ENCODE peak calls at places on chromosomes 4 and X, in six cellular contexts. U, C, Q, J, P and X are unnamed samples.
A peak's percentile ranks its signal among the peaks of the same experiment; 100 is the strongest.

GRCh38 chrX:10259716-10260115 is 102.9 kb downstream of the CLCN4 start:
- DNase-seq in Q (no peak), J (no peak), P (peak; percentile 85), C (peak; percentile 65), U (peak; percentile 74), X (no peak)

GRCh38 chr4:37243061-37243460 is 1.5 kb upstream of the NWD2 start:
- DNase-seq in U (no peak), P (no peak), Q (no peak), C (no peak), J (no peak), X (no peak)

GRCh38 chr4:174763454-174764104 is 65.5 kb downstream of the GLRA3 start:
- DNase-seq in Q (no peak), C (peak; percentile 42), J (no peak), U (no peak), P (no peak), X (no peak)

GRCh38 chrX:102345916-102346315 is 93.9 kb downstream of the NXF2B start:
- DNase-seq in U (no peak), Q (peak; percentile 21), P (peak; percentile 11), C (peak; percentile 11), J (peak; percentile 51), X (no peak)

GRCh38 chrX:47991263-47992092 is 12.3 kb downstream of the ZNF182 start:
- DNase-seq in J (no peak), Q (no peak), U (no peak), P (peak; percentile 66), C (peak; percentile 80), X (no peak)

GRCh38 chr4:142558851-142559250 is 287.2 kb downstream of the INPP4B start:
- DNase-seq in J (no peak), P (peak; percentile 81), Q (no peak), C (peak; percentile 85), U (peak; percentile 42), X (no peak)

GRCh38 chr4:140249351-140249750 is 95.4 kb upstream of the MAML3 start:
- DNase-seq in U (no peak), J (no peak), P (peak; percentile 47), C (no peak), Q (no peak), X (no peak)

GRCh38 chrX:13092455-13092941 is 48.1 kb upstream of the FAM9C start:
- DNase-seq in U (no peak), C (no peak), Q (peak; percentile 31), J (no peak), P (no peak), X (no peak)

GRCh38 chr4:23476514-23477090 is 413.2 kb downstream of the PPARGC1A start:
- DNase-seq in U (no peak), J (no peak), Q (no peak), C (no peak), P (no peak), X (no peak)

GRCh38 chr4:89703831-89704230 is 133.1 kb downstream of the SNCA start:
- DNase-seq in J (no peak), C (no peak), U (no peak), P (no peak), Q (no peak), X (no peak)

GRCh38 chrX:155662297-155662696 is 49.5 kb upstream of the TMLHE start:
- DNase-seq in P (no peak), U (no peak), C (no peak), J (peak; percentile 21), Q (no peak), X (no peak)

GRCh38 chr4:3637326-3638016 is 105.2 kb upstream of the LRPAP1 start:
- DNase-seq in C (no peak), U (peak; percentile 29), P (no peak), J (no peak), Q (no peak), X (no peak)

GRCh38 chr4:5142726-5143125 is 91.4 kb downstream of the STK32B start:
- DNase-seq in C (peak; percentile 36), P (peak; percentile 56), U (peak; percentile 53), J (peak; percentile 24), Q (no peak), X (no peak)

GRCh38 chrX:34813618-34814017 is 129.0 kb upstream of the FAM47B start:
- DNase-seq in C (peak; percentile 62), P (peak; percentile 15), J (no peak), Q (no peak), U (peak; percentile 8), X (no peak)

GRCh38 chr4:88585908-88586307 is 6.4 kb upstream of the HERC3 start:
- DNase-seq in J (no peak), Q (no peak), U (no peak), C (no peak), P (no peak), X (no peak)

GRCh38 chr4:56637154-56637553 is 43.9 kb downstream of the HOPX start:
- DNase-seq in C (no peak), P (no peak), Q (no peak), J (no peak), U (no peak), X (no peak)

GRCh38 chrX:147378767-147379166 is 533.0 kb upstream of the FMR1 start:
- DNase-seq in Q (no peak), J (no peak), C (no peak), U (no peak), P (no peak), X (no peak)

GRCh38 chr4:102717448-102718092 is 43.2 kb downstream of the MANBA start:
- DNase-seq in C (peak; percentile 7), Q (no peak), J (no peak), P (no peak), U (no peak), X (no peak)

GRCh38 chrX:32408389-32408788 is 803.0 kb downstream of the DMD start:
- DNase-seq in U (no peak), P (no peak), J (peak; percentile 27), C (no peak), Q (no peak), X (no peak)

GRCh38 chr4:176788248-176788647 is 4.5 kb downstream of the VEGFC start:
- DNase-seq in P (no peak), J (no peak), U (no peak), C (no peak), Q (no peak), X (no peak)

GRCh38 chr4:173508386-173509002 is 21.5 kb downstream of the HAND2 start:
- DNase-seq in U (peak; percentile 71), Q (no peak), C (no peak), J (no peak), P (no peak), X (peak; percentile 40)

GRCh38 chr4:17667653-17668201 is 53.3 kb downstream of the MED28 start:
- DNase-seq in J (peak; percentile 41), U (no peak), Q (no peak), C (no peak), P (no peak), X (no peak)

GRCh38 chr4:158750379-158750778 is 18.4 kb upstream of the FNIP2 start:
- DNase-seq in J (no peak), C (peak; percentile 95), Q (no peak), P (peak; percentile 95), U (peak; percentile 97), X (no peak)

GRCh38 chr4:147821555-147821954 is 89.7 kb downstream of the ARHGAP10 start:
- DNase-seq in J (no peak), U (no peak), P (no peak), Q (no peak), C (no peak), X (no peak)

GRCh38 chrX:71919436-71919835 is 8.8 kb downstream of the NHSL2 start:
- DNase-seq in U (no peak), C (peak; percentile 62), Q (no peak), P (peak; percentile 70), J (no peak), X (no peak)

GRCh38 chr4:112523008-112523440 is 7.0 kb upstream of the NEUROG2 start:
- DNase-seq in J (peak; percentile 85), Q (no peak), C (peak; percentile 57), U (peak; percentile 87), P (peak; percentile 33), X (no peak)
- TF ChIP-seq CTCF in J (peak; percentile 51), Q (no peak), C (peak; percentile 27), U (peak; percentile 15), P (no peak), X (no peak)

DNA sequence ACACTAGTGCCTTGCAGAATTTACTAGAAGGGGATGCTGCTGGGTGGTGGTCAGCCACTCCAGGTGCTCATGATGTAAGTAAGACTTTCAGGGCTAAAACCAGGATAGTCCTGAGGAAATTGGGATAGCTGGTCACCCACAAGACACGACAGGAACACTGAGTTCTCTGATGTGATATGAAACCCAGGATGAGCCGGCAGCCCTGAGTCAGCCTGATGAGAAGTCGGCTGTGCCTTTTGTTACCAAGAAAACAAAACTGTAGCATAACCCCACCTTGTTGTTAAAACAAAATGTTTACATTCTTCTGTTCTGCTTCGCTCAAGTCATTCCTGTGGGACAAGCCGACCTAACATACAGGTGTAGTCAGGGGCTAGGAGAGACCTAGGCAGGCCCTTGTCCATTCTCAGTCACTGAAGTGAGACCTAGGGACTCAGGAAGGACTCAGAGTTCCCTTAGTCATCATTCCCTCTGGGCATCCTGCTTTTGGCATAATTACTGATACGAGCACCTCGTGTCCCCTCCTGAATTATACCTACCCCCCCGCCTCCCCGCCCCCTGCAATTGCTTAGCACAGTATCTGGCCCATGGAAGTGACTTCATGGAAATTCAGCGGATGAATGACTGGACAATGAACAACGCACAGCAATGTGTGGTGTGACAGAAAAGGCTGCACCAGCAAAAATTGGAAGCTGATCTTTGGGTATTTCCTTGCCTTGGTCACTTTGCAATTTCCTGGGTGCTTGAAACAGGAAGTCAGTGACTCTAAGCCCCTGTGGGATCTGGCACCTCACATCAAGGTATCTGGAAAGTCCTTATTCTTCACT is 31.9 kb upstream of the TLR2 start:
- DNase-seq in U (no peak), Q (no peak), C (no peak), P (no peak), J (no peak), X (no peak)
- TF ChIP-seq CTCF in U (no peak), Q (no peak), C (no peak), P (no peak), J (no peak), X (no peak)

GRCh38 chr4:108749119-108749518 is 13.7 kb downstream of the ETNPPL start:
- DNase-seq in J (no peak), P (no peak), Q (no peak), C (no peak), U (no peak), X (no peak)
- TF ChIP-seq CTCF in J (no peak), P (no peak), Q (no peak), C (no peak), U (peak; percentile 14), X (no peak)

GRCh38 chr4:11715753-11716521 is 287.2 kb upstream of the HS3ST1 start:
- DNase-seq in C (no peak), J (no peak), Q (no peak), U (no peak), P (no peak), X (no peak)

GRCh38 chr4:11724731-11725130 is 296.0 kb upstream of the HS3ST1 start:
- DNase-seq in J (no peak), P (no peak), Q (no peak), C (peak; percentile 84), U (peak; percentile 68), X (no peak)

GRCh38 chr4:11719879-11720278 is 291.2 kb upstream of the HS3ST1 start:
- DNase-seq in Q (no peak), C (no peak), J (no peak), P (no peak), U (no peak), X (no peak)

GRCh38 chr4:11722218-11722617 is 293.5 kb upstream of the HS3ST1 start:
- DNase-seq in C (no peak), Q (no peak), U (no peak), J (no peak), P (no peak), X (no peak)

DNA sequence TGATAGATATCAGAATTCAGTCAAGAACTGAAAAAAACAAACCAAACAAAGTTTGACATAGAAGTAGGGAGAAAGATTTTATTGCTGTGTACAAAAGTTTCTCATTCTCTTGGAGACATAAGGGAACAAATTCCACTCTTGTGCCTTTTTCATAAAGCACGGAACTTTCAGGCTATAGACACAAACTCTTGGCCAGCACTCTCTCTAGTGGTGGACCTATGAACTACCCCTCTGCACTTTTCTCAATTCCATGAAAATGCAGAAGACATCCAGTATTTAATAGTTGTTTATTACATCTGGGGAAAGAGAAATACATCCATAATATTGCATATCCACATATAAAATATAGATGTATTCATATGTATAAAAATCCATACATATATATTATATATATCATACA is 291.6 kb upstream of the HS3ST1 start:
- DNase-seq in Q (no peak), P (no peak), J (peak; percentile 39), C (peak; percentile 45), U (peak; percentile 87), X (no peak)
- TF ChIP-seq CTCF in Q (peak; percentile 57), P (peak; percentile 43), J (peak; percentile 62), C (peak; percentile 91), U (peak; percentile 82), X (peak; percentile 77)